ENCODE peak calls at places on chromosomes 2 and 18, in seven cellular contexts. One of them, this sample, is unnamed.

GRCh38 chr2:29699045-29699444 is 222.3 kb downstream of the ALK start:
- DNase-seq in CD4-positive, alpha-beta T cell: no peak
- DNase-seq in progenitor cell of endocrine pancreas: no peak
- DNase-seq in retinal pigment epithelial cell: no peak
- DNase-seq in thyroid gland: no peak
- DNase-seq in nephron progenitor cell: no peak
- DNase-seq in glutamatergic neuron: no peak
- DNase-seq in this sample: no peak

GRCh38 chr2:139790807-139791206 is 1010.6 kb upstream of the NXPH2 start:
- DNase-seq in thyroid gland: no peak
- DNase-seq in retinal pigment epithelial cell: no peak
- DNase-seq in CD4-positive, alpha-beta T cell: no peak
- DNase-seq in glutamatergic neuron: no peak
- DNase-seq in nephron progenitor cell: no peak
- DNase-seq in progenitor cell of endocrine pancreas: no peak
- DNase-seq in this sample: peak

GRCh38 chr2:232539298-232540231 is at the start of gene CHRNG:
- DNase-seq in nephron progenitor cell: peak
- DNase-seq in glutamatergic neuron: no peak
- DNase-seq in progenitor cell of endocrine pancreas: no peak
- DNase-seq in CD4-positive, alpha-beta T cell: no peak
- DNase-seq in retinal pigment epithelial cell: no peak
- DNase-seq in thyroid gland: no peak
- DNase-seq in this sample: peak

GRCh38 chr18:57207124-57207916 is 60.4 kb downstream of the BOD1L2 start:
- DNase-seq in retinal pigment epithelial cell: no peak
- DNase-seq in progenitor cell of endocrine pancreas: no peak
- DNase-seq in thyroid gland: no peak
- DNase-seq in CD4-positive, alpha-beta T cell: no peak
- DNase-seq in nephron progenitor cell: no peak
- DNase-seq in glutamatergic neuron: no peak
- DNase-seq in this sample: no peak

GRCh38 chr2:232028071-232028470 is 66.6 kb downstream of the DIS3L2 start:
- DNase-seq in progenitor cell of endocrine pancreas: no peak
- DNase-seq in CD4-positive, alpha-beta T cell: no peak
- DNase-seq in thyroid gland: no peak
- DNase-seq in retinal pigment epithelial cell: no peak
- DNase-seq in nephron progenitor cell: no peak
- DNase-seq in glutamatergic neuron: no peak
- DNase-seq in this sample: no peak

GRCh38 chr2:128834203-128834602 is 515.5 kb upstream of the HS6ST1 start:
- DNase-seq in CD4-positive, alpha-beta T cell: no peak
- DNase-seq in thyroid gland: no peak
- DNase-seq in glutamatergic neuron: no peak
- DNase-seq in retinal pigment epithelial cell: no peak
- DNase-seq in progenitor cell of endocrine pancreas: no peak
- DNase-seq in nephron progenitor cell: no peak
- DNase-seq in this sample: no peak

GRCh38 chr2:11675423-11676112 is 5.6 kb upstream of the NTSR2 start:
- DNase-seq in CD4-positive, alpha-beta T cell: no peak
- DNase-seq in retinal pigment epithelial cell: no peak
- DNase-seq in glutamatergic neuron: no peak
- DNase-seq in progenitor cell of endocrine pancreas: no peak
- DNase-seq in nephron progenitor cell: no peak
- DNase-seq in thyroid gland: no peak
- DNase-seq in this sample: no peak

GRCh38 chr2:122960727-122961641 is 1064.1 kb upstream of the CNTNAP5 start:
- DNase-seq in CD4-positive, alpha-beta T cell: no peak
- DNase-seq in nephron progenitor cell: no peak
- DNase-seq in glutamatergic neuron: no peak
- DNase-seq in retinal pigment epithelial cell: peak
- DNase-seq in progenitor cell of endocrine pancreas: no peak
- DNase-seq in thyroid gland: no peak
- DNase-seq in this sample: no peak

GRCh38 chr2:231922311-231922710 is 3.9 kb downstream of the NPPC start:
- DNase-seq in glutamatergic neuron: no peak
- DNase-seq in CD4-positive, alpha-beta T cell: no peak
- DNase-seq in nephron progenitor cell: no peak
- DNase-seq in progenitor cell of endocrine pancreas: no peak
- DNase-seq in thyroid gland: no peak
- DNase-seq in retinal pigment epithelial cell: no peak
- DNase-seq in this sample: peak

GRCh38 chr18:48956378-48956777 is 5.6 kb upstream of the SMAD7 start:
- DNase-seq in thyroid gland: no peak
- DNase-seq in progenitor cell of endocrine pancreas: no peak
- DNase-seq in glutamatergic neuron: no peak
- DNase-seq in nephron progenitor cell: no peak
- DNase-seq in CD4-positive, alpha-beta T cell: no peak
- DNase-seq in retinal pigment epithelial cell: no peak
- DNase-seq in this sample: no peak

GRCh38 chr2:99602475-99602874 is 112.7 kb upstream of the REV1 start:
- DNase-seq in CD4-positive, alpha-beta T cell: no peak
- DNase-seq in progenitor cell of endocrine pancreas: no peak
- DNase-seq in thyroid gland: no peak
- DNase-seq in nephron progenitor cell: no peak
- DNase-seq in glutamatergic neuron: no peak
- DNase-seq in retinal pigment epithelial cell: peak
- DNase-seq in this sample: no peak

GRCh38 chr2:25980951-25981350 is 1.3 kb downstream of the KIF3C start:
- DNase-seq in nephron progenitor cell: no peak
- DNase-seq in retinal pigment epithelial cell: no peak
- DNase-seq in CD4-positive, alpha-beta T cell: no peak
- DNase-seq in thyroid gland: no peak
- DNase-seq in progenitor cell of endocrine pancreas: no peak
- DNase-seq in glutamatergic neuron: no peak
- DNase-seq in this sample: no peak

GRCh38 chr2:27407798-27408491 is 1.4 kb downstream of the PPM1G start:
- DNase-seq in retinal pigment epithelial cell: peak
- DNase-seq in glutamatergic neuron: no peak
- DNase-seq in thyroid gland: peak
- DNase-seq in progenitor cell of endocrine pancreas: peak
- DNase-seq in CD4-positive, alpha-beta T cell: no peak
- DNase-seq in nephron progenitor cell: peak
- DNase-seq in this sample: no peak

GRCh38 chr2:121722479-121722878 is 14.2 kb downstream of the NIFK start:
- DNase-seq in progenitor cell of endocrine pancreas: no peak
- DNase-seq in glutamatergic neuron: no peak
- DNase-seq in thyroid gland: no peak
- DNase-seq in retinal pigment epithelial cell: no peak
- DNase-seq in nephron progenitor cell: no peak
- DNase-seq in CD4-positive, alpha-beta T cell: no peak
- DNase-seq in this sample: no peak

GRCh38 chr18:79685971-79686370 is 6.4 kb downstream of the CTDP1 start:
- DNase-seq in thyroid gland: no peak
- DNase-seq in CD4-positive, alpha-beta T cell: no peak
- DNase-seq in progenitor cell of endocrine pancreas: no peak
- DNase-seq in nephron progenitor cell: no peak
- DNase-seq in glutamatergic neuron: no peak
- DNase-seq in retinal pigment epithelial cell: no peak
- DNase-seq in this sample: no peak

GRCh38 chr2:241689306-241689705 is 2.7 kb upstream of the DTYMK start:
- DNase-seq in nephron progenitor cell: no peak
- DNase-seq in retinal pigment epithelial cell: no peak
- DNase-seq in glutamatergic neuron: no peak
- DNase-seq in progenitor cell of endocrine pancreas: no peak
- DNase-seq in CD4-positive, alpha-beta T cell: no peak
- DNase-seq in thyroid gland: no peak
- DNase-seq in this sample: no peak

GRCh38 chr2:132797551-132797950 is 127.5 kb upstream of the LYPD1 start:
- DNase-seq in retinal pigment epithelial cell: no peak
- DNase-seq in progenitor cell of endocrine pancreas: no peak
- DNase-seq in thyroid gland: no peak
- DNase-seq in CD4-positive, alpha-beta T cell: no peak
- DNase-seq in nephron progenitor cell: no peak
- DNase-seq in glutamatergic neuron: no peak
- DNase-seq in this sample: no peak

GRCh38 chr18:39751161-39751560 is 2185.6 kb upstream of the CELF4 start:
- DNase-seq in retinal pigment epithelial cell: peak
- DNase-seq in thyroid gland: no peak
- DNase-seq in nephron progenitor cell: no peak
- DNase-seq in progenitor cell of endocrine pancreas: no peak
- DNase-seq in CD4-positive, alpha-beta T cell: no peak
- DNase-seq in glutamatergic neuron: no peak
- DNase-seq in this sample: no peak

DNA sequence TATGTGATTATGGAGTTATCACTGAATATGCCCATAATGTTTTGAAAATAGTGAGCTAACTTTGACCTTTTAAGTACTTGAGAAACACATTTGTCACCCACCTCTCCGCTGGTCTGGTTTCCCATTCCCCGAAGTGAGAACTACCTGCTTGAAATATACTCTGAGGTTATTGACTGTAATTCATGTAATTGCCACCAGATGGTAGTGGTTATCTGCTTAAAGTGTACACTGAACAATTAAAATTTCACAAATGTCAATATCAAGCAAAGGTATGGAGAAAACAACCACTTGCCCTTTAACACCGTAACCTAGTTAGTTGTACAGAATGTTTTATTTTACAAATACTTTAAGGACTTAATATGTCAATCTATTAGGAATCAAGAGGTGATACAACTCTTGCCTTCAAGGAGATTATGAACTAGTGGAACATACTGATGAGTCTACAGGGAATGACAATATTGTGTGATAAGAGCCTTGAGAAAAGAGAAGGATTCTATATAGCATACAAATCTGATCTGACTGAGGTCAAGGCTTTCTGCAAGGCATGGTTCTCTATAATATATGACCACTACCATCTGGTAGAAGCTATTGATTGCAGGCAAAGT is 316.8 kb upstream of the KCNH7 start:
- DNase-seq in retinal pigment epithelial cell: no peak
- DNase-seq in thyroid gland: no peak
- DNase-seq in CD4-positive, alpha-beta T cell: no peak
- DNase-seq in glutamatergic neuron: no peak
- DNase-seq in nephron progenitor cell: peak
- DNase-seq in progenitor cell of endocrine pancreas: no peak
- DNase-seq in this sample: no peak
- TF ChIP-seq CTCF in retinal pigment epithelial cell: peak
- TF ChIP-seq CTCF in thyroid gland: no peak
- TF ChIP-seq CTCF in CD4-positive, alpha-beta T cell: no peak
- TF ChIP-seq CTCF in glutamatergic neuron: peak
- TF ChIP-seq CTCF in nephron progenitor cell: peak
- TF ChIP-seq CTCF in progenitor cell of endocrine pancreas: peak
- TF ChIP-seq CTCF in this sample: peak

GRCh38 chr18:3872651-3873050 is 422.7 kb downstream of the TGIF1 start:
- DNase-seq in nephron progenitor cell: no peak
- DNase-seq in glutamatergic neuron: no peak
- DNase-seq in retinal pigment epithelial cell: no peak
- DNase-seq in thyroid gland: no peak
- DNase-seq in progenitor cell of endocrine pancreas: no peak
- DNase-seq in CD4-positive, alpha-beta T cell: no peak
- DNase-seq in this sample: no peak

GRCh38 chr18:3874593-3874992 is 424.6 kb downstream of the TGIF1 start:
- DNase-seq in retinal pigment epithelial cell: no peak
- DNase-seq in glutamatergic neuron: no peak
- DNase-seq in CD4-positive, alpha-beta T cell: no peak
- DNase-seq in thyroid gland: no peak
- DNase-seq in progenitor cell of endocrine pancreas: no peak
- DNase-seq in nephron progenitor cell: no peak
- DNase-seq in this sample: no peak

GRCh38 chr18:3873211-3873610 is 423.2 kb downstream of the TGIF1 start:
- DNase-seq in CD4-positive, alpha-beta T cell: no peak
- DNase-seq in retinal pigment epithelial cell: no peak
- DNase-seq in glutamatergic neuron: no peak
- DNase-seq in thyroid gland: no peak
- DNase-seq in nephron progenitor cell: no peak
- DNase-seq in progenitor cell of endocrine pancreas: no peak
- DNase-seq in this sample: no peak

GRCh38 chr18:3875376-3875775 is 425.4 kb downstream of the TGIF1 start:
- DNase-seq in CD4-positive, alpha-beta T cell: no peak
- DNase-seq in thyroid gland: no peak
- DNase-seq in retinal pigment epithelial cell: no peak
- DNase-seq in progenitor cell of endocrine pancreas: no peak
- DNase-seq in glutamatergic neuron: no peak
- DNase-seq in nephron progenitor cell: no peak
- DNase-seq in this sample: no peak

DNA sequence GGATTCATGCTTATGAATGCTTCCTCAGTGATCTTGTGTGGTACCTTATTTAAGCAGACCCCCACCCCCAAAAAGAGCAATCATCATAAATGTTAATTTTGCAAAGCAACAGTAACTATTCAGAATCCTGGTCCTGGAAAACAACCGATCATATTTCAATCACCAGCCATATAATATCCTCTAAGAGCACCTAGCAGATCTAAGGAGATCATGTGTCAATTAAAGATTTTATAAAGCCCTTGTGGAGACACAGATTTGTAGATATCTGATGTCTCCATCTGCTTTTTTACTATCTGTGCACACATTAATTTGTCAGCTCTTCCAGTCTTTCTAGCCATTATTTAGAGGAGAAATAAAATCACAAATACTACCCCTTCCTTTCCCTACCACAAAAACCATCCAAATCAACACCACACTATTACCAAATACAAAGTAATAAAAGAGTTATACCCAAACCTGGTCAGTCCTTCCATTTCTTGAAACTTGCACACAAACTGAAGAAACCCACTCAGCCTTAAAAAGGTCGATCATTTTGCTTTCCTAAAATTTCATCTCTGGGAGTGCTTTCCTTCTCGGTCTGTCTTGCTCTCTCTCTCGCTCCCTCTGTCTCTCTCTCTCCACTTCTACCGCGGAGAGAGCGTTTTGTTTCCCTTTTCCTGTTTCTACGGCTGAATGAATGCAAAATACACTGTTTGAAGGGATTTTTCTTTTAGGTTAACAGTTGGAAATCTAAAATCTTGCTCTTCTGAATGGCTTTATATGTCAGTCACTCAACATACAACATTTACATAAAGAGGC is 423.9 kb downstream of the TGIF1 start:
- DNase-seq in nephron progenitor cell: no peak
- DNase-seq in CD4-positive, alpha-beta T cell: no peak
- DNase-seq in glutamatergic neuron: no peak
- DNase-seq in thyroid gland: no peak
- DNase-seq in progenitor cell of endocrine pancreas: no peak
- DNase-seq in retinal pigment epithelial cell: no peak
- DNase-seq in this sample: no peak
- TF ChIP-seq CTCF in nephron progenitor cell: no peak
- TF ChIP-seq CTCF in CD4-positive, alpha-beta T cell: no peak
- TF ChIP-seq CTCF in glutamatergic neuron: no peak
- TF ChIP-seq CTCF in thyroid gland: no peak
- TF ChIP-seq CTCF in progenitor cell of endocrine pancreas: no peak
- TF ChIP-seq CTCF in retinal pigment epithelial cell: no peak
- TF ChIP-seq CTCF in this sample: no peak

GRCh38 chr2:159176555-159176954 is 109.9 kb downstream of the WDSUB1 start:
- DNase-seq in glutamatergic neuron: no peak
- DNase-seq in retinal pigment epithelial cell: no peak
- DNase-seq in progenitor cell of endocrine pancreas: no peak
- DNase-seq in nephron progenitor cell: peak
- DNase-seq in thyroid gland: no peak
- DNase-seq in CD4-positive, alpha-beta T cell: no peak
- DNase-seq in this sample: no peak
- TF ChIP-seq CTCF in glutamatergic neuron: no peak
- TF ChIP-seq CTCF in retinal pigment epithelial cell: no peak
- TF ChIP-seq CTCF in progenitor cell of endocrine pancreas: peak
- TF ChIP-seq CTCF in nephron progenitor cell: no peak
- TF ChIP-seq CTCF in thyroid gland: no peak
- TF ChIP-seq CTCF in CD4-positive, alpha-beta T cell: no peak
- TF ChIP-seq CTCF in this sample: no peak

DNA sequence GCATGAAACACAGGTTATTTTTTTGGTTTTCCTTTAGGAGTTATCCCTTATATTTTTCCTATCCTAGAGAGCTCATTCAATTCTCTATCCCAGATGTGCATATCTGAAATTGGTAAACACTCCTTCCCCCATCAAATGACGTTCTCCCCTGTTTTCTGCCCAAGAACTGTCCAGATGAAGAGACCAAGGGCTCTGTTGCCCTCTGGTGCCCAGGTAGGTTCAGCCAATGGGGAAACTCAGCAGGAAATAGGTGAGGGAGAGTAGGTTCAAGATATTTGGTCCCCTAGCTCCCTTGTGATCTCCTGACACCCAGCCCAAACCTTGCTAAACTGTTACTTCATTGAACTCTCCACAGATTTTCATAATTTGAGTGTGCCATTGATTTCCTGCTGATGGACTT is 14.1 kb upstream of the INO80C start:
- DNase-seq in glutamatergic neuron: no peak
- DNase-seq in thyroid gland: no peak
- DNase-seq in nephron progenitor cell: no peak
- DNase-seq in progenitor cell of endocrine pancreas: no peak
- DNase-seq in CD4-positive, alpha-beta T cell: no peak
- DNase-seq in retinal pigment epithelial cell: no peak
- DNase-seq in this sample: no peak
- TF ChIP-seq CTCF in glutamatergic neuron: no peak
- TF ChIP-seq CTCF in thyroid gland: no peak
- TF ChIP-seq CTCF in nephron progenitor cell: no peak
- TF ChIP-seq CTCF in progenitor cell of endocrine pancreas: no peak
- TF ChIP-seq CTCF in CD4-positive, alpha-beta T cell: no peak
- TF ChIP-seq CTCF in retinal pigment epithelial cell: no peak
- TF ChIP-seq CTCF in this sample: peak

This sample was measured in D721Med.